ENCODE peak calls at places on chromosome 17, in four cellular contexts. B is brain microvascular endothelial cell, Y is lung, M is H7. O is an unnamed sample.

GRCh38 chr17:72826602-72827001 is 265.9 kb downstream of the SLC39A11 start:
- DNase-seq in B (peak), Y (no peak), M (no peak), O (peak)

GRCh38 chr17:68431661-68432071 is 25.6 kb downstream of the WIPI1 start:
- DNase-seq in B (peak), Y (no peak), M (peak), O (peak)

GRCh38 chr17:1976000-1976682 is 49.0 kb downstream of the RTN4RL1 start:
- DNase-seq in B (no peak), Y (no peak), M (no peak), O (no peak)

GRCh38 chr17:81044764-81045589 is 10.0 kb downstream of the BAIAP2 start:
- DNase-seq in B (peak), Y (peak), M (no peak), O (peak)

GRCh38 chr17:83036666-83037065 is 42.7 kb upstream of the METRNL start:
- DNase-seq in B (no peak), Y (no peak), M (peak), O (no peak)

GRCh38 chr17:19757536-19758180 is 9.6 kb upstream of the ALDH3A1 start:
- DNase-seq in B (no peak), Y (no peak), M (peak), O (no peak)

GRCh38 chr17:77287432-77288068 is 146.8 kb downstream of the SEC14L1 start:
- DNase-seq in B (peak), Y (no peak), M (peak), O (peak)

GRCh38 chr17:70621593-70621992 is 452.3 kb downstream of the KCNJ2 start:
- DNase-seq in B (no peak), Y (no peak), M (no peak), O (peak)

GRCh38 chr17:13761221-13761620 is 159.5 kb upstream of the HS3ST3A1 start:
- DNase-seq in B (no peak), Y (no peak), M (no peak), O (no peak)

GRCh38 chr17:82698974-82699442 is 510 bp upstream of the RAB40B start:
- DNase-seq in B (no peak), Y (no peak), M (no peak), O (peak)

GRCh38 chr17:36901506-36901905 is 35.8 kb upstream of the LHX1 start:
- DNase-seq in B (peak), Y (no peak), M (peak), O (peak)

GRCh38 chr17:36885161-36885735 is 52.0 kb upstream of the LHX1 start:
- DNase-seq in B (no peak), Y (no peak), M (no peak), O (peak)

GRCh38 chr17:47257651-47258339 is 4.2 kb downstream of the ITGB3 start:
- DNase-seq in B (peak), Y (no peak), M (no peak), O (peak)

GRCh38 chr17:57948169-57948554 is 7.0 kb downstream of the CUEDC1 start:
- DNase-seq in B (no peak), Y (no peak), M (no peak), O (no peak)

GRCh38 chr17:73291260-73291801 is 20.5 kb downstream of the CDC42EP4 start:
- DNase-seq in B (peak), Y (peak), M (no peak), O (peak)

GRCh38 chr17:72726936-72727335 is 365.6 kb downstream of the SLC39A11 start:
- DNase-seq in B (peak), Y (peak), M (no peak), O (no peak)

GRCh38 chr17:80817321-80817845 is 174.3 kb upstream of the CHMP6 start:
- DNase-seq in B (no peak), Y (no peak), M (peak), O (no peak)

GRCh38 chr17:38747385-38748328 is 479 bp downstream of the PCGF2 start:
- DNase-seq in B (no peak), Y (no peak), M (peak), O (no peak)

GRCh38 chr17:61495161-61495857 is 43.1 kb downstream of the TBX4 start:
- DNase-seq in B (no peak), Y (no peak), M (peak), O (peak)

GRCh38 chr17:2924211-2924610 is 128.0 kb downstream of the RAP1GAP2 start:
- DNase-seq in B (no peak), Y (no peak), M (peak), O (peak)

GRCh38 chr17:17385502-17385901 is 82.3 kb downstream of the NT5M start:
- DNase-seq in B (no peak), Y (no peak), M (no peak), O (no peak)

GRCh38 chr17:78494961-78495330 is 82.2 kb downstream of the DNAH17 start:
- DNase-seq in B (no peak), Y (no peak), M (no peak), O (no peak)

GRCh38 chr17:32551186-32551955 is 64.6 kb downstream of the CDK5R1 start:
- DNase-seq in B (peak), Y (no peak), M (no peak), O (peak)

GRCh38 chr17:740240-741055 is 8.1 kb downstream of the TLCD3A start:
- DNase-seq in B (no peak), Y (peak), M (peak), O (no peak)

GRCh38 chr17:61897548-61898180 is 30.1 kb downstream of the INTS2 start:
- DNase-seq in B (no peak), Y (no peak), M (peak), O (no peak)

GRCh38 chr17:75064867-75065561 is 18.0 kb downstream of the KCTD2 start:
- DNase-seq in B (no peak), Y (no peak), M (peak), O (no peak)

GRCh38 chr17:42310281-42311156 is 22.2 kb downstream of the STAT5A start:
- DNase-seq in B (no peak), Y (no peak), M (peak), O (no peak)

GRCh38 chr17:50636804-50637195 is 2.1 kb downstream of the ABCC3 start:
- DNase-seq in B (no peak), Y (no peak), M (no peak), O (no peak)
- H3K4me3 ChIP-seq in B (no peak), Y (no peak), M (no peak), O (no peak)

GRCh38 chr17:4344926-4345325 is 21.5 kb downstream of the UBE2G1 start:
- DNase-seq in B (no peak), Y (no peak), M (no peak), O (no peak)

GRCh38 chr17:4345569-4345968 is 20.9 kb downstream of the UBE2G1 start:
- DNase-seq in B (no peak), Y (no peak), M (no peak), O (no peak)

GRCh38 chr17:4342535-4342934 is 23.9 kb downstream of the UBE2G1 start:
- DNase-seq in B (no peak), Y (no peak), M (peak), O (no peak)

GRCh38 chr17:4341616-4341977 is 24.9 kb downstream of the UBE2G1 start:
- DNase-seq in B (no peak), Y (no peak), M (no peak), O (no peak)

DNA sequence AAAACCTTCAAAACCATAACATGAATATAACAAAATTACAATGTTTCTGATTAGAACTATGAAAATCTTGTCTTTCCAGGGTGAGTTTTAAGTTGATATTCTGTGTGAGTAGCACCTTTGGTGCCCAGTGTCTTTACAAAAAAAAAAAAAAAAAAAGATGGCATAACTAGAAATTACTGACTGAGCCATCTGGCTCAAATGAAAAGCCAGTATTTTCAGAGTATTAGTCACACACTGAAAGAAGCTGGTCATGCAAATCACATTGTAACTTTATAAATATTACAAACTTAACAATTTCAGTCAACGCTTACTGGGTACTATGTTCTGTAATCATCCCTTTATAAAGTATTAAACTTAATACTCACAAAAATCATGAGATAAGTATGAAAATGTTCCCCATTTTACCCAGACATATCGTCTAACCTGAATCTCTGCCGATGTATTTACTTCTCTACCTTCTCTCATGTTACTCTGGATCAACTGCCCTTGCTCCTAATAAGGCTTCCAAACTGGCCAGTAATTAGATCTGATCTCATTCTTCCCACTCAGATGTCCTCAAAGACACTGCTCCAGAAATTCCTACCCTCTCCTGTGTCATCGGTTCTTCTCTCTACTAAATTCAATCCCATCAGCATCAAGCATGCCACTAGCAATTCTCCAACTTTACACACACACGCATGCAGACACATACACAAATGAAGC is 25.4 kb downstream of the UBE2G1 start:
- DNase-seq in B (no peak), Y (no peak), M (no peak), O (no peak)
- H3K4me3 ChIP-seq in B (no peak), Y (no peak), M (no peak), O (no peak)

GRCh38 chr17:66975614-66976378 is 11.3 kb downstream of the CACNG4 start:
- DNase-seq in B (no peak), Y (no peak), M (peak), O (no peak)

GRCh38 chr17:66978514-66979061 is 14.1 kb downstream of the CACNG4 start:
- DNase-seq in B (no peak), Y (no peak), M (no peak), O (peak)

GRCh38 chr17:66975188-66975587 is 10.7 kb downstream of the CACNG4 start:
- DNase-seq in B (no peak), Y (no peak), M (no peak), O (no peak)

GRCh38 chr17:66976379-66976663 is 11.8 kb downstream of the CACNG4 start:
- DNase-seq in B (no peak), Y (no peak), M (no peak), O (no peak)

GRCh38 chr17:66976781-66977201 is 12.3 kb downstream of the CACNG4 start:
- DNase-seq in B (no peak), Y (no peak), M (no peak), O (no peak)
- H3K4me3 ChIP-seq in B (no peak), Y (no peak), M (no peak), O (no peak)

GRCh38 chr17:8965394-8966168 is at the start of gene PIK3R5:
- DNase-seq in B (no peak), Y (peak), M (peak), O (no peak)

GRCh38 chr17:8963665-8964258 is 1.7 kb downstream of the PIK3R5 start:
- DNase-seq in B (no peak), Y (no peak), M (no peak), O (no peak)

GRCh38 chr17:8966926-8967325 is 1.4 kb upstream of the PIK3R5 start:
- DNase-seq in B (no peak), Y (no peak), M (no peak), O (no peak)

GRCh38 chr17:8963017-8963416 is 2.5 kb downstream of the PIK3R5 start:
- DNase-seq in B (no peak), Y (no peak), M (no peak), O (no peak)

DNA sequence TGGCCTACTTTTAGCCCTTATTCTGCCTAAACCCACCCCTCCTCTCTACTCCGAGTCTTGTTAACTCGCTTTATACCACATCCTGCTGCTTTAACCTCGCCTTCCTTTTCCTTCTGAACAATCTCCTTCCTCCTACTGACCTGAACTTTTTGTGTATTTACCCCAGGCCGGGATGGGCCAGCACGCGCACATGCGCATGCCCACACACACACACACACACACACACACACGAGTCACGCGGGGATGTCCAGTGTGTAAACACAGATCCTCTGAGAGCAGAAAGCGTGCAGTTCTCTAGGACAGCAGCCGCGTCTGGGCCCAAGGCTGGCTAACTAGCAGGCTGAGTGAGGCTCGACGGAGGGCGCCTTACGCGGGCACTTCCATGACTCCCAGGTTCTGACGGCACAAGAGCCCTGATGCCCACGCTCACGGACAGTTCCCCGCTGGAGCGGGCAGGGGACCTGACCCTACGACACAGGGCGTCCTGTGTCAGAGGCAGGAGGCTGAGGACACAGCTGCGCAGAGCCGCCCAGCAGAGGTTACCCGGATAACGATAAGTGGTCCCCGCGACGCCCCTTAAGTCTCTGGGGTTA is 610 bp downstream of the PIK3R5 start:
- DNase-seq in B (no peak), Y (peak), M (no peak), O (no peak)
- H3K4me3 ChIP-seq in B (no peak), Y (peak), M (peak), O (no peak)

DNA sequence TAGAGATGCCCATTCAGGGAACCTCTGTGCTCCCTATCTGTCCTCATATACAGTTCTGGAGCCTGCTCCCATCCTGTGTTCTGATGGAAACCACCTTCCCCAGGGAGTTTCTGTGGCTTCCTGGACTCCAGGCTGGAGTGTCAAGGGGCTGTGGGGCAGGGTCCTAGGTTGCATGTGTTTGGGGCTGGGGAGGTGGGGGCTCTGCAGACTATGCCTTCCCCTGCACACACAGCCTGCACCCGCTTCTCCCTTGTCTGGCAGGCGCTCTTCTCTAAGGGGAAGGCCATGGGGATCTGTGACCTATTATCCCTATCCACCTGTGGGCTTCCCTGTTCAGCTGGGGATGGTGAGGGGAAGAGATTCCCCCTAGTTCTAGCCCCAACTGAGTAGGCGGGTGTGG is 14.3 kb downstream of the RARA start:
- DNase-seq in B (no peak), Y (no peak), M (peak), O (no peak)
- H3K4me3 ChIP-seq in B (no peak), Y (no peak), M (no peak), O (peak)

DNA sequence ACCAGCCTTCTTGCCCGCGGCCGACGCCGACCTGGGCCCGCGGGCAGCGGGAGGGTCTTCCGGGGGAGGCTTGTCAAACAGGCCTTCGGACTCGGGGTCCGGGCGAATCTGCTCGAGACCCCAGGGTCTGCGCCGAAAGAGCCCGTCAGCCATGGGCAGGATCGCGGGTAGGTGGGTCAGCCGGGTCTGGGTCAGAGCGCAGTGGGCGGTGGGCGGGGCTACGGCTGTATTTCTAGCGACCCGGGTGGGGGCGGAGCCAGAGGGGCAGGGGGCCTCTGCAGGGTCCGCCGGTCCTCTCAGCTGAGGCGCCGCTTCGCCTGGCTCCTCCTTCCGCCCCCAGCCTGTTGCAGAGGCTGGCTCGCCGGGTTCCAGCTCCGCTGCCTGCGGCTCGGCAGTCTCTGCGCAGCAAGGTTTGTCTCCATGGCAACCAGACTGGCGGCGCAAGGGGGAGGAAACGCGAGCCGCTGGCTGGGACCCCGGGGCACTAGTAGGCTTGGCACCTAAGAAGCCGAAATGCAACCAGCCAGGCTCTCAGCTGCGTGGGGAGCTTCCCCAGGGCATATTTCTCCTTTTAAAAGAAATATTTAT is 14.5 kb downstream of the MIS12 start:
- DNase-seq in B (peak), Y (no peak), M (peak), O (peak)
- H3K4me3 ChIP-seq in B (peak), Y (peak), M (peak), O (peak)

GRCh38 chr17:44007346-44008204 is 3.2 kb downstream of the NAGS start:
- DNase-seq in B (no peak), Y (no peak), M (peak), O (no peak)
- H3K4me3 ChIP-seq in B (peak), Y (peak), M (peak), O (peak)

DNA sequence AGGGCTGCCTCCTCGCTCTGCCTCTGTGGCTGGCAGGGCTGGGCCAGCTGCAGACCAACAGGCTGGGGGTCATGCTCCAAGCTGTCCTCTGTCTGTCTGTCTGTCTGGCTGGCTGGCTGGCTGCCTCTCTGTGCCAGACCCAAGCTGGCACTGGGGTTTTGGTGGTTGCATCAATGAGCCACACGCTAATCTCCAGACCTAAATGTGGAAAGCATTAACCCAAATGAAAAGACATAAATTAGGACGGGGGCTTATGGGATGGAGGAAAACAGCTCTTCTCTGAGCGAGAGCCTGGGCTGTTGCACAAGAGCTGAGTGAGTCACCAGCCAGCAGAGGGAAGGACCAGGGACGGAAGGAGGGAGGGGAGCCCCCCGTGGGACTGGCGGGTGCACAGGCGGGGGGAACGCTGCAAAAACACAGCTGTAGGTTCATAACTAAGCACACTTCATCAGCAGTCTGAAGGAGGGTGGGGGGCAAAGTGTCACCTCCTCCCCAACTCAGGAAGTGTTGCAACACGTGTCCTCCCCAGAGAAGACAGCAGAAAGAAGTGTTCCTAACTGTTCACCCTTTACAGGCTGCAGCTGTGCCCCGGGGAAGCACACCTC is 83.4 kb downstream of the GAS7 start:
- DNase-seq in B (peak), Y (peak), M (peak), O (peak)
- H3K4me3 ChIP-seq in B (peak), Y (no peak), M (no peak), O (peak)

DNA sequence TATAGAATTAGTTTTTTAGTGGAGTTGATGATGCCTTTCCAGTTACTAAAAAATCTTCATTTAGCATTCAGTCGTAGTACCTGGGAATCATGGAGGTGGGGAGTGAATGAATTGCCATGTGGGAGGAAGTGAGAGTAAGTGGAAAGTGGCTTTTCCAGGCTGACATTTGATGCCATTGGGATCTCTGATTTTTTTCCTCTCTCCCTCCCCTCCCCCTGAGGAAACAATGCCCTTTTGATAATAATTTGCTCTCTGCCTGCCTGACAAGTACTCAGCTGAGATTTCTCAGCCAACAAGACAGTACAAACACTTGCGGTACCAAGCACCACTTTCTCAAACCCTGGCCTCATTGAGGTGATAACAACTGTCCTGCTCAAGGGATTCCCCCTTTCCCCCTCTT is 2.2 kb downstream of the UBE2Z start:
- DNase-seq in B (no peak), Y (no peak), M (no peak), O (no peak)
- H3K4me3 ChIP-seq in B (peak), Y (no peak), M (no peak), O (peak)

DNA sequence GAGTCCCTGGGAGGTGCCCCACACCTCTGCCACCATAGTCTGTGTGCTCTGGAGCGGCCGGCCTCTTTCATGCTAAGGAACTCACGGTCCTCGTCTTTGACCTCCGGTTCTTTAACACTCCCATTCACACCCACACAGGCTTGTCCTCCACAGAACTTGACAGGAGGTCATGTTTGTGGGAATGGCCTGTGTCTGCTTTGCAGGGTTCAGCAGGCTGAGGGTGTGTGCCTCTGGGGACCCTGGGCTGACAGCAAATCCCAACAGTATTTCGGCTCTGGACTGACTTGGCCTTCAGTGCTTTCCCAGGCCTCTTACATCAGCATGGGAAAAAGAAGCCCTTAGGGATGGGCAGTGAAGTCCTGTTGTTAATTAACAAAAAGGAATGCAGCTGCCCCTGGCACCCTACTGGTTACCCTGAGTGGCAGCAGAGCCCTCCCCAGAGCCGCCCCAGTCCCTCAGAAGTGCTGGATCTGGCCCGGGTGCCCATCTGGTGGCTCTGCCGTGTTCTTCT is 35.4 kb upstream of the ADORA2B start:
- DNase-seq in B (peak), Y (no peak), M (peak), O (no peak)
- H3K4me3 ChIP-seq in B (no peak), Y (no peak), M (no peak), O (no peak)

O was measured in fibroblast of pulmonary artery.